ENCODE peak calls at places on chromosomes 4 and X, in ten cellular contexts. One of them, this sample, is unnamed.
A peak's percentile ranks its signal among the peaks of the same experiment; 100 is the strongest.

GRCh38 chr4:1072830-1073446 is 40.4 kb downstream of the RNF212 start:
- DNase-seq in adipocyte: peak; percentile 68
- DNase-seq in AG04450: no peak
- DNase-seq in tibial artery: peak; percentile 54
- DNase-seq in Peyer's patch: peak; percentile 66
- DNase-seq in upper lobe of right lung: peak; percentile 62
- DNase-seq in SJCRH30: peak; percentile 35
- DNase-seq in GM23248: peak; percentile 73
- DNase-seq in left ventricle myocardium inferior: no peak
- DNase-seq in transverse colon: peak; percentile 81
- DNase-seq in this sample: no peak

GRCh38 chrX:136159615-136160025 is 12.3 kb downstream of the FHL1 start:
- DNase-seq in adipocyte: no peak
- DNase-seq in AG04450: no peak
- DNase-seq in tibial artery: no peak
- DNase-seq in Peyer's patch: no peak
- DNase-seq in upper lobe of right lung: no peak
- DNase-seq in SJCRH30: no peak
- DNase-seq in GM23248: no peak
- DNase-seq in left ventricle myocardium inferior: no peak
- DNase-seq in transverse colon: no peak
- DNase-seq in this sample: no peak

GRCh38 chr4:26322349-26322748 is 1.5 kb downstream of the RBPJ start:
- DNase-seq in adipocyte: peak; percentile 54
- DNase-seq in AG04450: no peak
- DNase-seq in tibial artery: no peak
- DNase-seq in Peyer's patch: no peak
- DNase-seq in upper lobe of right lung: no peak
- DNase-seq in SJCRH30: no peak
- DNase-seq in GM23248: peak; percentile 57
- DNase-seq in left ventricle myocardium inferior: no peak
- DNase-seq in transverse colon: no peak
- DNase-seq in this sample: no peak

GRCh38 chrX:3663576-3664290 is 49.7 kb downstream of the PRKX start:
- DNase-seq in adipocyte: no peak
- DNase-seq in AG04450: no peak
- DNase-seq in tibial artery: no peak
- DNase-seq in Peyer's patch: no peak
- DNase-seq in upper lobe of right lung: peak; percentile 59
- DNase-seq in SJCRH30: no peak
- DNase-seq in GM23248: no peak
- DNase-seq in left ventricle myocardium inferior: no peak
- DNase-seq in transverse colon: peak; percentile 17
- DNase-seq in this sample: peak; percentile 49

GRCh38 chrX:151754042-151754419 is 19.5 kb downstream of the CNGA2 start:
- DNase-seq in adipocyte: peak; percentile 80
- DNase-seq in AG04450: peak; percentile 11
- DNase-seq in tibial artery: no peak
- DNase-seq in Peyer's patch: no peak
- DNase-seq in upper lobe of right lung: no peak
- DNase-seq in SJCRH30: no peak
- DNase-seq in GM23248: peak; percentile 88
- DNase-seq in left ventricle myocardium inferior: no peak
- DNase-seq in transverse colon: no peak
- DNase-seq in this sample: no peak

GRCh38 chr4:101348367-101348827 is 1.1 kb upstream of the PPP3CA start:
- DNase-seq in adipocyte: peak; percentile 63
- DNase-seq in AG04450: no peak
- DNase-seq in tibial artery: peak; percentile 48
- DNase-seq in Peyer's patch: no peak
- DNase-seq in upper lobe of right lung: no peak
- DNase-seq in SJCRH30: no peak
- DNase-seq in GM23248: peak; percentile 63
- DNase-seq in left ventricle myocardium inferior: peak; percentile 23
- DNase-seq in transverse colon: no peak
- DNase-seq in this sample: no peak

GRCh38 chr4:55445921-55446577 is 50.3 kb downstream of the TMEM165 start:
- DNase-seq in adipocyte: no peak
- DNase-seq in AG04450: peak; percentile 45
- DNase-seq in tibial artery: no peak
- DNase-seq in Peyer's patch: no peak
- DNase-seq in upper lobe of right lung: no peak
- DNase-seq in SJCRH30: no peak
- DNase-seq in GM23248: peak; percentile 89
- DNase-seq in left ventricle myocardium inferior: no peak
- DNase-seq in transverse colon: no peak
- DNase-seq in this sample: no peak

GRCh38 chrX:118216086-118216485 is 99.5 kb upstream of the KLHL13 start:
- DNase-seq in adipocyte: no peak
- DNase-seq in AG04450: no peak
- DNase-seq in tibial artery: no peak
- DNase-seq in Peyer's patch: no peak
- DNase-seq in upper lobe of right lung: no peak
- DNase-seq in SJCRH30: peak; percentile 5
- DNase-seq in GM23248: no peak
- DNase-seq in left ventricle myocardium inferior: no peak
- DNase-seq in transverse colon: no peak
- DNase-seq in this sample: no peak

GRCh38 chr4:183407128-183407585 is 37.3 kb upstream of the CDKN2AIP start:
- DNase-seq in adipocyte: peak; percentile 92
- DNase-seq in AG04450: peak; percentile 13
- DNase-seq in tibial artery: peak; percentile 81
- DNase-seq in Peyer's patch: peak; percentile 92
- DNase-seq in upper lobe of right lung: peak; percentile 92
- DNase-seq in SJCRH30: peak; percentile 80
- DNase-seq in GM23248: peak; percentile 82
- DNase-seq in left ventricle myocardium inferior: peak; percentile 83
- DNase-seq in transverse colon: peak; percentile 89
- DNase-seq in this sample: peak; percentile 89

GRCh38 chr4:8441499-8442091 is 1.0 kb downstream of the TRMT44 start:
- DNase-seq in adipocyte: no peak
- DNase-seq in AG04450: no peak
- DNase-seq in tibial artery: no peak
- DNase-seq in Peyer's patch: no peak
- DNase-seq in upper lobe of right lung: no peak
- DNase-seq in SJCRH30: no peak
- DNase-seq in GM23248: no peak
- DNase-seq in left ventricle myocardium inferior: no peak
- DNase-seq in transverse colon: no peak
- DNase-seq in this sample: no peak

GRCh38 chr4:188767496-188767895 is 628.3 kb downstream of the TRIML1 start:
- DNase-seq in adipocyte: no peak
- DNase-seq in AG04450: no peak
- DNase-seq in tibial artery: no peak
- DNase-seq in Peyer's patch: no peak
- DNase-seq in upper lobe of right lung: no peak
- DNase-seq in SJCRH30: no peak
- DNase-seq in GM23248: no peak
- DNase-seq in left ventricle myocardium inferior: no peak
- DNase-seq in transverse colon: no peak
- DNase-seq in this sample: no peak

DNA sequence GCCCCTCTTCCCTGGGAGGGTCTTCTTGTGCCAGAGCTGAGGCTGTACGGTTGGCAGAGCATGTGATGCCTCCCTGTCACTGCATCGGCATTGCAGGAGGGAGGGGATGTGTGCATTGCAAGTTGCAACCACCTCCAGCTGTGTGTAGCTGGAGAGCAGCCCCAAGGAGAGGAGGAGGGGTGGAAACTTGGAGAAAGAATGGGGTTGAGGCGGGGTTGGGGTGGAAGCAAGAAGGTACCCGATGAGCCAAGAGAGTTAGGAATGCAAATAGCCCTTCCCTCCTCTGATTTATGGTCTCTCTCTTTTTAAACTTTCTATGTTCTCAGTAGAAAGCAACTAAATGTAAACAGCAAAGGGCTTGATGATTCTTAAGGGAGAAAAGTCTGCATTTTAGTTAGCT is 48.1 kb upstream of the MND1 start:
- DNase-seq in adipocyte: peak; percentile 54
- DNase-seq in AG04450: peak; percentile 76
- DNase-seq in tibial artery: no peak
- DNase-seq in Peyer's patch: no peak
- DNase-seq in upper lobe of right lung: no peak
- DNase-seq in SJCRH30: no peak
- DNase-seq in GM23248: peak; percentile 64
- DNase-seq in left ventricle myocardium inferior: no peak
- DNase-seq in transverse colon: peak; percentile 23
- DNase-seq in this sample: no peak
- H3K9me3 ChIP-seq in adipocyte: peaks cover 15% of the 10 kb centered on the region
- H3K9me3 ChIP-seq in AG04450: peaks cover 17% of the 10 kb centered on the region
- H3K9me3 ChIP-seq in tibial artery: peaks cover 7% of the 10 kb centered on the region
- H3K9me3 ChIP-seq in Peyer's patch: no peaks in the 10 kb centered on the region
- H3K9me3 ChIP-seq in upper lobe of right lung: no peaks in the 10 kb centered on the region
- H3K9me3 ChIP-seq in SJCRH30: peaks cover 4% of the 10 kb centered on the region
- H3K9me3 ChIP-seq in GM23248: no peaks in the 10 kb centered on the region
- H3K9me3 ChIP-seq in left ventricle myocardium inferior: peaks cover 11% of the 10 kb centered on the region
- H3K9me3 ChIP-seq in transverse colon: no peaks in the 10 kb centered on the region
- H3K9me3 ChIP-seq in this sample: no peaks in the 10 kb centered on the region

DNA sequence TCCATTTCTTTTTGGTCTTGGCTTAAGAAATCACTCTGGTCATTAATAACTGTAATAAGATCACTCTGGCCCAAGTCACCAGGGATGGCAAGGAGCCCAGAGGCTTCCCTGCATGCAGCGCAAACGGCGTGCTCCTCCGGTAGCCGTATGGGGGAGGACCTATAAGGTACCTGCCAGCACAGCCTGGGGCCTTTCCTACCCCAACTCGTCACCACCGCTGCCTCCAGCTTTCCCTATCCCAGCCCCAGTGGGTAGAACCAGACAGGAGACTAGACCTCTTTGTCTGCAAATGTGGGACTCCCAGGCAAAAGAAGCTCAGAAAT is 25.9 kb downstream of the HAND2 start:
- DNase-seq in adipocyte: no peak
- DNase-seq in AG04450: no peak
- DNase-seq in tibial artery: no peak
- DNase-seq in Peyer's patch: no peak
- DNase-seq in upper lobe of right lung: no peak
- DNase-seq in SJCRH30: no peak
- DNase-seq in GM23248: no peak
- DNase-seq in left ventricle myocardium inferior: peak; percentile 37
- DNase-seq in transverse colon: no peak
- DNase-seq in this sample: no peak
- H3K27me3 ChIP-seq in adipocyte: no peaks in the 10 kb centered on the region
- H3K27me3 ChIP-seq in AG04450: peaks cover 71% of the 10 kb centered on the region
- H3K27me3 ChIP-seq in tibial artery: peaks cover 41% of the 10 kb centered on the region
- H3K27me3 ChIP-seq in Peyer's patch: no peaks in the 10 kb centered on the region
- H3K27me3 ChIP-seq in upper lobe of right lung: peaks cover 98% of the 10 kb centered on the region
- H3K27me3 ChIP-seq in SJCRH30: no peaks in the 10 kb centered on the region
- H3K27me3 ChIP-seq in GM23248: no peaks in the 10 kb centered on the region
- H3K27me3 ChIP-seq in left ventricle myocardium inferior: peaks cover 49% of the 10 kb centered on the region
- H3K27me3 ChIP-seq in transverse colon: peaks cover 91% of the 10 kb centered on the region
- H3K27me3 ChIP-seq in this sample: peaks cover 99% of the 10 kb centered on the region

DNA sequence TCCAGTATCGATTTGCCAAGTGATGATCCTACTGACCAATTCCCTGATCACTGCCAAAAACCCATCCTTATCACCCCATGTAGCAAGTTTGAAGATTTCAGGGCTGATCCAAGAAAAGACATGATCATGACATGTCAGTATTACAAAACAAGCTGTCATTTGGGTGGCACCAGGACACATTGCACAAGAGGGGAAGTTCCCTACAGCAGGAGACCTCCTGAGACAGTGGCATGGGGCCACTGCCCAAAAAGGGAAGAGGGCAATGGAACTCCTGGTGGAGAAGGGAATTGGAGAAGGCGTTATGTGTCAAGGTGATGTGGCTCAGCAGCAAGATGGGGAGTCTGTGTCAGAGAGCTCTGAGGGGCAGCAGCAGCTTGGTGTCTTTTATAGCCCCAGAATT is 43.4 kb downstream of the ZNF182 start:
- DNase-seq in adipocyte: no peak
- DNase-seq in AG04450: no peak
- DNase-seq in tibial artery: no peak
- DNase-seq in Peyer's patch: no peak
- DNase-seq in upper lobe of right lung: no peak
- DNase-seq in SJCRH30: no peak
- DNase-seq in GM23248: no peak
- DNase-seq in left ventricle myocardium inferior: no peak
- DNase-seq in transverse colon: no peak
- DNase-seq in this sample: no peak
- H3K9me3 ChIP-seq in adipocyte: peaks cover 37% of the 10 kb centered on the region
- H3K9me3 ChIP-seq in AG04450: peaks cover 1% of the 10 kb centered on the region
- H3K9me3 ChIP-seq in tibial artery: peaks cover 6% of the 10 kb centered on the region
- H3K9me3 ChIP-seq in Peyer's patch: no peaks in the 10 kb centered on the region
- H3K9me3 ChIP-seq in upper lobe of right lung: no peaks in the 10 kb centered on the region
- H3K9me3 ChIP-seq in SJCRH30: no peaks in the 10 kb centered on the region
- H3K9me3 ChIP-seq in GM23248: no peaks in the 10 kb centered on the region
- H3K9me3 ChIP-seq in left ventricle myocardium inferior: no peaks in the 10 kb centered on the region
- H3K9me3 ChIP-seq in transverse colon: no peaks in the 10 kb centered on the region
- H3K9me3 ChIP-seq in this sample: no peaks in the 10 kb centered on the region

GRCh38 chr4:153781717-153782416 is 7.0 kb downstream of the SFRP2 start:
- DNase-seq in adipocyte: peak; percentile 95
- DNase-seq in AG04450: no peak
- DNase-seq in tibial artery: no peak
- DNase-seq in Peyer's patch: no peak
- DNase-seq in upper lobe of right lung: no peak
- DNase-seq in SJCRH30: no peak
- DNase-seq in GM23248: peak; percentile 61
- DNase-seq in left ventricle myocardium inferior: no peak
- DNase-seq in transverse colon: no peak
- DNase-seq in this sample: no peak

GRCh38 chr4:153780876-153781275 is 8.0 kb downstream of the SFRP2 start:
- DNase-seq in adipocyte: no peak
- DNase-seq in AG04450: no peak
- DNase-seq in tibial artery: no peak
- DNase-seq in Peyer's patch: no peak
- DNase-seq in upper lobe of right lung: no peak
- DNase-seq in SJCRH30: no peak
- DNase-seq in GM23248: no peak
- DNase-seq in left ventricle myocardium inferior: no peak
- DNase-seq in transverse colon: no peak
- DNase-seq in this sample: no peak

GRCh38 chr4:153781280-153781679 is 7.6 kb downstream of the SFRP2 start:
- DNase-seq in adipocyte: no peak
- DNase-seq in AG04450: no peak
- DNase-seq in tibial artery: no peak
- DNase-seq in Peyer's patch: no peak
- DNase-seq in upper lobe of right lung: no peak
- DNase-seq in SJCRH30: no peak
- DNase-seq in GM23248: no peak
- DNase-seq in left ventricle myocardium inferior: no peak
- DNase-seq in transverse colon: no peak
- DNase-seq in this sample: no peak

GRCh38 chr4:153784300-153784699 is 4.6 kb downstream of the SFRP2 start:
- DNase-seq in adipocyte: no peak
- DNase-seq in AG04450: no peak
- DNase-seq in tibial artery: no peak
- DNase-seq in Peyer's patch: no peak
- DNase-seq in upper lobe of right lung: no peak
- DNase-seq in SJCRH30: no peak
- DNase-seq in GM23248: no peak
- DNase-seq in left ventricle myocardium inferior: no peak
- DNase-seq in transverse colon: no peak
- DNase-seq in this sample: no peak

DNA sequence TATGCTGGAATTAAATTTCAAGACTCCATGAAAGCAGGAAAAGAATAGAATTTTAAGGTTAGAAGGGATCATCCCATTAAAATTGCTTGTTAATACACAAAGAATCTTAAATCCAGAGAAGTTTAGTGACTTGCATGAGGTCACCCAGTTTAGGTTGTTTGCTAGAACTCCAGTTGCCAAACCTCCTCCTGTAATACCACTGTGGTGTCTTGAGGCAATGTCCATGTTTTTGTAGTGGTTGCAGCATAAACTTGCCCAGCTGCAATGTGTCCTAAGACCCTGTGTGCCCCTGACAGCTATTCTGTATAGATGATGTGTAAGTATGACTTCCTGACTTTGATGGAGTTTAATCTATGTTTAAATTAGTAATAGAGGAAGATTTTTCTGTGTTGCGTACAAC is 6.3 kb downstream of the SFRP2 start:
- DNase-seq in adipocyte: peak; percentile 55
- DNase-seq in AG04450: no peak
- DNase-seq in tibial artery: no peak
- DNase-seq in Peyer's patch: no peak
- DNase-seq in upper lobe of right lung: no peak
- DNase-seq in SJCRH30: no peak
- DNase-seq in GM23248: no peak
- DNase-seq in left ventricle myocardium inferior: no peak
- DNase-seq in transverse colon: no peak
- DNase-seq in this sample: no peak
- H3K27me3 ChIP-seq in adipocyte: no peaks in the 10 kb centered on the region
- H3K27me3 ChIP-seq in AG04450: peaks cover 10% of the 10 kb centered on the region
- H3K27me3 ChIP-seq in tibial artery: peaks cover 22% of the 10 kb centered on the region
- H3K27me3 ChIP-seq in Peyer's patch: no peaks in the 10 kb centered on the region
- H3K27me3 ChIP-seq in upper lobe of right lung: peaks cover 21% of the 10 kb centered on the region
- H3K27me3 ChIP-seq in SJCRH30: no peaks in the 10 kb centered on the region
- H3K27me3 ChIP-seq in GM23248: peaks cover 19% of the 10 kb centered on the region
- H3K27me3 ChIP-seq in left ventricle myocardium inferior: peaks cover 90% of the 10 kb centered on the region
- H3K27me3 ChIP-seq in transverse colon: peaks cover 85% of the 10 kb centered on the region
- H3K27me3 ChIP-seq in this sample: peaks cover 33% of the 10 kb centered on the region

This sample was measured in lower lobe of right lung.